ENCODE peak calls at places on chromosomes 1 and 21, in eight cellular contexts. One of them, this sample, is unnamed.

GRCh38 chr1:77438239-77438913 is 156.6 kb downstream of the AK5 start:
- DNase-seq in activated gamma-delta T cell treated with anti-CD3 and anti-CD28 coated beads, Interleukin-2, amount 50 U/mL, for 16 hours: no peak
- DNase-seq in midbrain: no peak
- DNase-seq in stimulated activated CD8-positive, alpha-beta memory T cell treated with anti-CD3 and anti-CD28 coated beads, Interleukin-4, amount 100 ng/mL, for 4 hours: no peak
- DNase-seq in activated CD8-positive, alpha-beta memory T cell treated with anti-CD3 and anti-CD28 coated beads, Interleukin-2, amount 50 U/mL, for 4 hours: no peak
- DNase-seq in T-helper 22 cell: no peak
- DNase-seq in NCI-H1092 treated with DMSO at 0.1 percent for 48 hours: no peak
- DNase-seq in posterior cingulate gyrus: no peak
- DNase-seq in this sample: no peak

GRCh38 chr1:46594068-46594467 is 10.0 kb downstream of the MKNK1 start:
- DNase-seq in stimulated activated CD8-positive, alpha-beta memory T cell treated with anti-CD3 and anti-CD28 coated beads, Interleukin-4, amount 100 ng/mL, for 4 hours: no peak
- DNase-seq in posterior cingulate gyrus: no peak
- DNase-seq in activated gamma-delta T cell treated with anti-CD3 and anti-CD28 coated beads, Interleukin-2, amount 50 U/mL, for 16 hours: no peak
- DNase-seq in midbrain: no peak
- DNase-seq in T-helper 22 cell: no peak
- DNase-seq in NCI-H1092 treated with DMSO at 0.1 percent for 48 hours: no peak
- DNase-seq in activated CD8-positive, alpha-beta memory T cell treated with anti-CD3 and anti-CD28 coated beads, Interleukin-2, amount 50 U/mL, for 4 hours: no peak
- DNase-seq in this sample: no peak

GRCh38 chr1:27038020-27038419 is 25.4 kb upstream of the TENT5B start:
- DNase-seq in activated gamma-delta T cell treated with anti-CD3 and anti-CD28 coated beads, Interleukin-2, amount 50 U/mL, for 16 hours: no peak
- DNase-seq in T-helper 22 cell: no peak
- DNase-seq in NCI-H1092 treated with DMSO at 0.1 percent for 48 hours: no peak
- DNase-seq in activated CD8-positive, alpha-beta memory T cell treated with anti-CD3 and anti-CD28 coated beads, Interleukin-2, amount 50 U/mL, for 4 hours: no peak
- DNase-seq in midbrain: no peak
- DNase-seq in stimulated activated CD8-positive, alpha-beta memory T cell treated with anti-CD3 and anti-CD28 coated beads, Interleukin-4, amount 100 ng/mL, for 4 hours: no peak
- DNase-seq in posterior cingulate gyrus: no peak
- DNase-seq in this sample: no peak

GRCh38 chr1:24806588-24806987 is 61.3 kb downstream of the CLIC4 start:
- DNase-seq in stimulated activated CD8-positive, alpha-beta memory T cell treated with anti-CD3 and anti-CD28 coated beads, Interleukin-4, amount 100 ng/mL, for 4 hours: no peak
- DNase-seq in T-helper 22 cell: no peak
- DNase-seq in midbrain: no peak
- DNase-seq in activated CD8-positive, alpha-beta memory T cell treated with anti-CD3 and anti-CD28 coated beads, Interleukin-2, amount 50 U/mL, for 4 hours: no peak
- DNase-seq in NCI-H1092 treated with DMSO at 0.1 percent for 48 hours: no peak
- DNase-seq in activated gamma-delta T cell treated with anti-CD3 and anti-CD28 coated beads, Interleukin-2, amount 50 U/mL, for 16 hours: no peak
- DNase-seq in posterior cingulate gyrus: no peak
- DNase-seq in this sample: no peak

GRCh38 chr1:227788279-227789041 is 27.0 kb upstream of the PRSS38 start:
- DNase-seq in activated CD8-positive, alpha-beta memory T cell treated with anti-CD3 and anti-CD28 coated beads, Interleukin-2, amount 50 U/mL, for 4 hours: peak; percentile 32
- DNase-seq in posterior cingulate gyrus: no peak
- DNase-seq in stimulated activated CD8-positive, alpha-beta memory T cell treated with anti-CD3 and anti-CD28 coated beads, Interleukin-4, amount 100 ng/mL, for 4 hours: no peak
- DNase-seq in NCI-H1092 treated with DMSO at 0.1 percent for 48 hours: peak; percentile 77
- DNase-seq in activated gamma-delta T cell treated with anti-CD3 and anti-CD28 coated beads, Interleukin-2, amount 50 U/mL, for 16 hours: no peak
- DNase-seq in midbrain: no peak
- DNase-seq in T-helper 22 cell: no peak
- DNase-seq in this sample: no peak

GRCh38 chr1:109426278-109427170 is at the start of gene PSMA5:
- DNase-seq in midbrain: peak; percentile 98
- DNase-seq in NCI-H1092 treated with DMSO at 0.1 percent for 48 hours: peak; percentile 98
- DNase-seq in activated CD8-positive, alpha-beta memory T cell treated with anti-CD3 and anti-CD28 coated beads, Interleukin-2, amount 50 U/mL, for 4 hours: peak; percentile 93
- DNase-seq in stimulated activated CD8-positive, alpha-beta memory T cell treated with anti-CD3 and anti-CD28 coated beads, Interleukin-4, amount 100 ng/mL, for 4 hours: peak; percentile 93
- DNase-seq in activated gamma-delta T cell treated with anti-CD3 and anti-CD28 coated beads, Interleukin-2, amount 50 U/mL, for 16 hours: peak; percentile 93
- DNase-seq in T-helper 22 cell: peak; percentile 94
- DNase-seq in posterior cingulate gyrus: peak; percentile 96
- DNase-seq in this sample: peak; percentile 96

GRCh38 chr21:35850029-35850428 is 210.3 kb downstream of the SETD4 start:
- DNase-seq in T-helper 22 cell: no peak
- DNase-seq in activated gamma-delta T cell treated with anti-CD3 and anti-CD28 coated beads, Interleukin-2, amount 50 U/mL, for 16 hours: no peak
- DNase-seq in posterior cingulate gyrus: no peak
- DNase-seq in NCI-H1092 treated with DMSO at 0.1 percent for 48 hours: no peak
- DNase-seq in stimulated activated CD8-positive, alpha-beta memory T cell treated with anti-CD3 and anti-CD28 coated beads, Interleukin-4, amount 100 ng/mL, for 4 hours: no peak
- DNase-seq in activated CD8-positive, alpha-beta memory T cell treated with anti-CD3 and anti-CD28 coated beads, Interleukin-2, amount 50 U/mL, for 4 hours: no peak
- DNase-seq in midbrain: no peak
- DNase-seq in this sample: no peak

GRCh38 chr1:75672528-75673393 is 51.7 kb upstream of the ACADM start:
- DNase-seq in posterior cingulate gyrus: no peak
- DNase-seq in midbrain: no peak
- DNase-seq in stimulated activated CD8-positive, alpha-beta memory T cell treated with anti-CD3 and anti-CD28 coated beads, Interleukin-4, amount 100 ng/mL, for 4 hours: no peak
- DNase-seq in T-helper 22 cell: no peak
- DNase-seq in NCI-H1092 treated with DMSO at 0.1 percent for 48 hours: no peak
- DNase-seq in activated gamma-delta T cell treated with anti-CD3 and anti-CD28 coated beads, Interleukin-2, amount 50 U/mL, for 16 hours: no peak
- DNase-seq in activated CD8-positive, alpha-beta memory T cell treated with anti-CD3 and anti-CD28 coated beads, Interleukin-2, amount 50 U/mL, for 4 hours: no peak
- DNase-seq in this sample: no peak

GRCh38 chr1:22670352-22670964 is 17.4 kb downstream of the C1QB start:
- DNase-seq in activated CD8-positive, alpha-beta memory T cell treated with anti-CD3 and anti-CD28 coated beads, Interleukin-2, amount 50 U/mL, for 4 hours: no peak
- DNase-seq in posterior cingulate gyrus: no peak
- DNase-seq in stimulated activated CD8-positive, alpha-beta memory T cell treated with anti-CD3 and anti-CD28 coated beads, Interleukin-4, amount 100 ng/mL, for 4 hours: no peak
- DNase-seq in midbrain: no peak
- DNase-seq in activated gamma-delta T cell treated with anti-CD3 and anti-CD28 coated beads, Interleukin-2, amount 50 U/mL, for 16 hours: no peak
- DNase-seq in NCI-H1092 treated with DMSO at 0.1 percent for 48 hours: no peak
- DNase-seq in T-helper 22 cell: no peak
- DNase-seq in this sample: no peak

GRCh38 chr1:92837062-92837461 is 5.2 kb downstream of the RPL5 start:
- DNase-seq in posterior cingulate gyrus: no peak
- DNase-seq in midbrain: no peak
- DNase-seq in stimulated activated CD8-positive, alpha-beta memory T cell treated with anti-CD3 and anti-CD28 coated beads, Interleukin-4, amount 100 ng/mL, for 4 hours: no peak
- DNase-seq in activated CD8-positive, alpha-beta memory T cell treated with anti-CD3 and anti-CD28 coated beads, Interleukin-2, amount 50 U/mL, for 4 hours: no peak
- DNase-seq in activated gamma-delta T cell treated with anti-CD3 and anti-CD28 coated beads, Interleukin-2, amount 50 U/mL, for 16 hours: no peak
- DNase-seq in T-helper 22 cell: no peak
- DNase-seq in NCI-H1092 treated with DMSO at 0.1 percent for 48 hours: no peak
- DNase-seq in this sample: no peak

GRCh38 chr1:233864578-233864977 is 39.9 kb upstream of the SLC35F3 start:
- DNase-seq in activated gamma-delta T cell treated with anti-CD3 and anti-CD28 coated beads, Interleukin-2, amount 50 U/mL, for 16 hours: no peak
- DNase-seq in posterior cingulate gyrus: no peak
- DNase-seq in T-helper 22 cell: no peak
- DNase-seq in midbrain: no peak
- DNase-seq in stimulated activated CD8-positive, alpha-beta memory T cell treated with anti-CD3 and anti-CD28 coated beads, Interleukin-4, amount 100 ng/mL, for 4 hours: no peak
- DNase-seq in activated CD8-positive, alpha-beta memory T cell treated with anti-CD3 and anti-CD28 coated beads, Interleukin-2, amount 50 U/mL, for 4 hours: no peak
- DNase-seq in NCI-H1092 treated with DMSO at 0.1 percent for 48 hours: no peak
- DNase-seq in this sample: no peak

GRCh38 chr1:108831225-108831624 is 25.7 kb downstream of the AKNAD1 start:
- DNase-seq in activated gamma-delta T cell treated with anti-CD3 and anti-CD28 coated beads, Interleukin-2, amount 50 U/mL, for 16 hours: no peak
- DNase-seq in stimulated activated CD8-positive, alpha-beta memory T cell treated with anti-CD3 and anti-CD28 coated beads, Interleukin-4, amount 100 ng/mL, for 4 hours: no peak
- DNase-seq in T-helper 22 cell: no peak
- DNase-seq in NCI-H1092 treated with DMSO at 0.1 percent for 48 hours: no peak
- DNase-seq in midbrain: no peak
- DNase-seq in activated CD8-positive, alpha-beta memory T cell treated with anti-CD3 and anti-CD28 coated beads, Interleukin-2, amount 50 U/mL, for 4 hours: no peak
- DNase-seq in posterior cingulate gyrus: no peak
- DNase-seq in this sample: no peak

GRCh38 chr1:47415728-47416318 is at the start of gene FOXE3:
- DNase-seq in posterior cingulate gyrus: no peak
- DNase-seq in activated CD8-positive, alpha-beta memory T cell treated with anti-CD3 and anti-CD28 coated beads, Interleukin-2, amount 50 U/mL, for 4 hours: no peak
- DNase-seq in activated gamma-delta T cell treated with anti-CD3 and anti-CD28 coated beads, Interleukin-2, amount 50 U/mL, for 16 hours: no peak
- DNase-seq in stimulated activated CD8-positive, alpha-beta memory T cell treated with anti-CD3 and anti-CD28 coated beads, Interleukin-4, amount 100 ng/mL, for 4 hours: no peak
- DNase-seq in T-helper 22 cell: no peak
- DNase-seq in NCI-H1092 treated with DMSO at 0.1 percent for 48 hours: no peak
- DNase-seq in midbrain: no peak
- DNase-seq in this sample: no peak

GRCh38 chr1:176384841-176385240 is 78.1 kb upstream of the PAPPA2 start:
- DNase-seq in activated CD8-positive, alpha-beta memory T cell treated with anti-CD3 and anti-CD28 coated beads, Interleukin-2, amount 50 U/mL, for 4 hours: no peak
- DNase-seq in T-helper 22 cell: no peak
- DNase-seq in midbrain: no peak
- DNase-seq in stimulated activated CD8-positive, alpha-beta memory T cell treated with anti-CD3 and anti-CD28 coated beads, Interleukin-4, amount 100 ng/mL, for 4 hours: no peak
- DNase-seq in activated gamma-delta T cell treated with anti-CD3 and anti-CD28 coated beads, Interleukin-2, amount 50 U/mL, for 16 hours: no peak
- DNase-seq in NCI-H1092 treated with DMSO at 0.1 percent for 48 hours: no peak
- DNase-seq in posterior cingulate gyrus: no peak
- DNase-seq in this sample: no peak

GRCh38 chr1:235907187-235907896 is 40.6 kb upstream of the LYST start:
- DNase-seq in posterior cingulate gyrus: no peak
- DNase-seq in stimulated activated CD8-positive, alpha-beta memory T cell treated with anti-CD3 and anti-CD28 coated beads, Interleukin-4, amount 100 ng/mL, for 4 hours: no peak
- DNase-seq in activated CD8-positive, alpha-beta memory T cell treated with anti-CD3 and anti-CD28 coated beads, Interleukin-2, amount 50 U/mL, for 4 hours: no peak
- DNase-seq in T-helper 22 cell: no peak
- DNase-seq in activated gamma-delta T cell treated with anti-CD3 and anti-CD28 coated beads, Interleukin-2, amount 50 U/mL, for 16 hours: no peak
- DNase-seq in NCI-H1092 treated with DMSO at 0.1 percent for 48 hours: no peak
- DNase-seq in midbrain: no peak
- DNase-seq in this sample: no peak

GRCh38 chr1:204258213-204259115 is 44.7 kb upstream of the GOLT1A start:
- DNase-seq in T-helper 22 cell: no peak
- DNase-seq in activated gamma-delta T cell treated with anti-CD3 and anti-CD28 coated beads, Interleukin-2, amount 50 U/mL, for 16 hours: no peak
- DNase-seq in activated CD8-positive, alpha-beta memory T cell treated with anti-CD3 and anti-CD28 coated beads, Interleukin-2, amount 50 U/mL, for 4 hours: no peak
- DNase-seq in midbrain: peak; percentile 65
- DNase-seq in stimulated activated CD8-positive, alpha-beta memory T cell treated with anti-CD3 and anti-CD28 coated beads, Interleukin-4, amount 100 ng/mL, for 4 hours: no peak
- DNase-seq in posterior cingulate gyrus: peak; percentile 62
- DNase-seq in NCI-H1092 treated with DMSO at 0.1 percent for 48 hours: peak; percentile 67
- DNase-seq in this sample: no peak

GRCh38 chr1:118143136-118143535 is 41.9 kb downstream of the SPAG17 start:
- DNase-seq in activated CD8-positive, alpha-beta memory T cell treated with anti-CD3 and anti-CD28 coated beads, Interleukin-2, amount 50 U/mL, for 4 hours: no peak
- DNase-seq in activated gamma-delta T cell treated with anti-CD3 and anti-CD28 coated beads, Interleukin-2, amount 50 U/mL, for 16 hours: no peak
- DNase-seq in T-helper 22 cell: no peak
- DNase-seq in NCI-H1092 treated with DMSO at 0.1 percent for 48 hours: no peak
- DNase-seq in midbrain: no peak
- DNase-seq in posterior cingulate gyrus: no peak
- DNase-seq in stimulated activated CD8-positive, alpha-beta memory T cell treated with anti-CD3 and anti-CD28 coated beads, Interleukin-4, amount 100 ng/mL, for 4 hours: no peak
- DNase-seq in this sample: no peak

GRCh38 chr1:78047131-78047530 is 1.4 kb downstream of the GIPC2 start:
- DNase-seq in stimulated activated CD8-positive, alpha-beta memory T cell treated with anti-CD3 and anti-CD28 coated beads, Interleukin-4, amount 100 ng/mL, for 4 hours: no peak
- DNase-seq in posterior cingulate gyrus: no peak
- DNase-seq in NCI-H1092 treated with DMSO at 0.1 percent for 48 hours: no peak
- DNase-seq in activated gamma-delta T cell treated with anti-CD3 and anti-CD28 coated beads, Interleukin-2, amount 50 U/mL, for 16 hours: no peak
- DNase-seq in midbrain: no peak
- DNase-seq in T-helper 22 cell: no peak
- DNase-seq in activated CD8-positive, alpha-beta memory T cell treated with anti-CD3 and anti-CD28 coated beads, Interleukin-2, amount 50 U/mL, for 4 hours: no peak
- DNase-seq in this sample: no peak

GRCh38 chr1:208500379-208500778 is 256.2 kb upstream of the PLXNA2 start:
- DNase-seq in NCI-H1092 treated with DMSO at 0.1 percent for 48 hours: no peak
- DNase-seq in T-helper 22 cell: no peak
- DNase-seq in midbrain: no peak
- DNase-seq in posterior cingulate gyrus: no peak
- DNase-seq in activated gamma-delta T cell treated with anti-CD3 and anti-CD28 coated beads, Interleukin-2, amount 50 U/mL, for 16 hours: no peak
- DNase-seq in stimulated activated CD8-positive, alpha-beta memory T cell treated with anti-CD3 and anti-CD28 coated beads, Interleukin-4, amount 100 ng/mL, for 4 hours: no peak
- DNase-seq in activated CD8-positive, alpha-beta memory T cell treated with anti-CD3 and anti-CD28 coated beads, Interleukin-2, amount 50 U/mL, for 4 hours: no peak
- DNase-seq in this sample: no peak

GRCh38 chr1:27060879-27061278 is 48.2 kb upstream of the TENT5B start:
- DNase-seq in T-helper 22 cell: no peak
- DNase-seq in activated gamma-delta T cell treated with anti-CD3 and anti-CD28 coated beads, Interleukin-2, amount 50 U/mL, for 16 hours: no peak
- DNase-seq in NCI-H1092 treated with DMSO at 0.1 percent for 48 hours: no peak
- DNase-seq in stimulated activated CD8-positive, alpha-beta memory T cell treated with anti-CD3 and anti-CD28 coated beads, Interleukin-4, amount 100 ng/mL, for 4 hours: no peak
- DNase-seq in posterior cingulate gyrus: no peak
- DNase-seq in midbrain: no peak
- DNase-seq in activated CD8-positive, alpha-beta memory T cell treated with anti-CD3 and anti-CD28 coated beads, Interleukin-2, amount 50 U/mL, for 4 hours: no peak
- DNase-seq in this sample: no peak

GRCh38 chr1:21121764-21122471 is 54.8 kb downstream of the EIF4G3 start:
- DNase-seq in NCI-H1092 treated with DMSO at 0.1 percent for 48 hours: no peak
- DNase-seq in T-helper 22 cell: no peak
- DNase-seq in activated CD8-positive, alpha-beta memory T cell treated with anti-CD3 and anti-CD28 coated beads, Interleukin-2, amount 50 U/mL, for 4 hours: no peak
- DNase-seq in stimulated activated CD8-positive, alpha-beta memory T cell treated with anti-CD3 and anti-CD28 coated beads, Interleukin-4, amount 100 ng/mL, for 4 hours: no peak
- DNase-seq in activated gamma-delta T cell treated with anti-CD3 and anti-CD28 coated beads, Interleukin-2, amount 50 U/mL, for 16 hours: no peak
- DNase-seq in posterior cingulate gyrus: no peak
- DNase-seq in midbrain: no peak
- DNase-seq in this sample: no peak

GRCh38 chr1:38784452-38785284 is 74.9 kb downstream of the RRAGC start:
- DNase-seq in activated gamma-delta T cell treated with anti-CD3 and anti-CD28 coated beads, Interleukin-2, amount 50 U/mL, for 16 hours: no peak
- DNase-seq in T-helper 22 cell: no peak
- DNase-seq in NCI-H1092 treated with DMSO at 0.1 percent for 48 hours: no peak
- DNase-seq in posterior cingulate gyrus: no peak
- DNase-seq in activated CD8-positive, alpha-beta memory T cell treated with anti-CD3 and anti-CD28 coated beads, Interleukin-2, amount 50 U/mL, for 4 hours: no peak
- DNase-seq in midbrain: no peak
- DNase-seq in stimulated activated CD8-positive, alpha-beta memory T cell treated with anti-CD3 and anti-CD28 coated beads, Interleukin-4, amount 100 ng/mL, for 4 hours: no peak
- DNase-seq in this sample: no peak

GRCh38 chr1:16173447-16174260 is 17.8 kb upstream of the EPHA2 start:
- DNase-seq in activated CD8-positive, alpha-beta memory T cell treated with anti-CD3 and anti-CD28 coated beads, Interleukin-2, amount 50 U/mL, for 4 hours: no peak
- DNase-seq in posterior cingulate gyrus: no peak
- DNase-seq in stimulated activated CD8-positive, alpha-beta memory T cell treated with anti-CD3 and anti-CD28 coated beads, Interleukin-4, amount 100 ng/mL, for 4 hours: no peak
- DNase-seq in T-helper 22 cell: no peak
- DNase-seq in activated gamma-delta T cell treated with anti-CD3 and anti-CD28 coated beads, Interleukin-2, amount 50 U/mL, for 16 hours: no peak
- DNase-seq in NCI-H1092 treated with DMSO at 0.1 percent for 48 hours: no peak
- DNase-seq in midbrain: no peak
- DNase-seq in this sample: no peak

GRCh38 chr1:202805886-202806511 is 2.2 kb downstream of the KDM5B start:
- DNase-seq in T-helper 22 cell: no peak
- DNase-seq in activated CD8-positive, alpha-beta memory T cell treated with anti-CD3 and anti-CD28 coated beads, Interleukin-2, amount 50 U/mL, for 4 hours: no peak
- DNase-seq in posterior cingulate gyrus: no peak
- DNase-seq in midbrain: no peak
- DNase-seq in activated gamma-delta T cell treated with anti-CD3 and anti-CD28 coated beads, Interleukin-2, amount 50 U/mL, for 16 hours: no peak
- DNase-seq in NCI-H1092 treated with DMSO at 0.1 percent for 48 hours: no peak
- DNase-seq in stimulated activated CD8-positive, alpha-beta memory T cell treated with anti-CD3 and anti-CD28 coated beads, Interleukin-4, amount 100 ng/mL, for 4 hours: no peak
- DNase-seq in this sample: peak; percentile 71

GRCh38 chr1:105102385-105102784 is 1352.7 kb downstream of the AMY1C start:
- DNase-seq in T-helper 22 cell: no peak
- DNase-seq in stimulated activated CD8-positive, alpha-beta memory T cell treated with anti-CD3 and anti-CD28 coated beads, Interleukin-4, amount 100 ng/mL, for 4 hours: no peak
- DNase-seq in activated gamma-delta T cell treated with anti-CD3 and anti-CD28 coated beads, Interleukin-2, amount 50 U/mL, for 16 hours: no peak
- DNase-seq in NCI-H1092 treated with DMSO at 0.1 percent for 48 hours: no peak
- DNase-seq in posterior cingulate gyrus: no peak
- DNase-seq in midbrain: no peak
- DNase-seq in activated CD8-positive, alpha-beta memory T cell treated with anti-CD3 and anti-CD28 coated beads, Interleukin-2, amount 50 U/mL, for 4 hours: no peak
- DNase-seq in this sample: no peak

GRCh38 chr1:201648066-201648910 is 109.4 kb downstream of the NAV1 start:
- DNase-seq in activated gamma-delta T cell treated with anti-CD3 and anti-CD28 coated beads, Interleukin-2, amount 50 U/mL, for 16 hours: no peak
- DNase-seq in activated CD8-positive, alpha-beta memory T cell treated with anti-CD3 and anti-CD28 coated beads, Interleukin-2, amount 50 U/mL, for 4 hours: no peak
- DNase-seq in T-helper 22 cell: no peak
- DNase-seq in midbrain: peak; percentile 63
- DNase-seq in stimulated activated CD8-positive, alpha-beta memory T cell treated with anti-CD3 and anti-CD28 coated beads, Interleukin-4, amount 100 ng/mL, for 4 hours: no peak
- DNase-seq in NCI-H1092 treated with DMSO at 0.1 percent for 48 hours: peak; percentile 68
- DNase-seq in posterior cingulate gyrus: peak; percentile 61
- DNase-seq in this sample: no peak

GRCh38 chr1:46166521-46167462 is 8.1 kb upstream of the TSPAN1 start:
- DNase-seq in NCI-H1092 treated with DMSO at 0.1 percent for 48 hours: no peak
- DNase-seq in stimulated activated CD8-positive, alpha-beta memory T cell treated with anti-CD3 and anti-CD28 coated beads, Interleukin-4, amount 100 ng/mL, for 4 hours: peak; percentile 4
- DNase-seq in posterior cingulate gyrus: no peak
- DNase-seq in activated CD8-positive, alpha-beta memory T cell treated with anti-CD3 and anti-CD28 coated beads, Interleukin-2, amount 50 U/mL, for 4 hours: peak; percentile 37
- DNase-seq in T-helper 22 cell: no peak
- DNase-seq in activated gamma-delta T cell treated with anti-CD3 and anti-CD28 coated beads, Interleukin-2, amount 50 U/mL, for 16 hours: no peak
- DNase-seq in midbrain: no peak
- DNase-seq in this sample: no peak

This sample was measured in KG1.